ENCODE peak calls at places on chromosomes 3 and 15, in seven cellular contexts. J, B, M, F, D, U and C are unnamed samples.

GRCh38 chr15:39499701-39500100 is 81.2 kb upstream of the THBS1 start:
- DNase-seq in J (no peak), B (no peak), M (no peak), F (no peak), D (no peak), U (no peak), C (no peak)

GRCh38 chr3:73192036-73192738 is 130.7 kb downstream of the EBLN2 start:
- DNase-seq in J (no peak), B (no peak), M (no peak), F (no peak), D (no peak), U (no peak), C (no peak)

GRCh38 chr15:75446146-75446545 is 5.3 kb downstream of the SIN3A start:
- DNase-seq in J (no peak), B (no peak), M (no peak), F (no peak), D (no peak), U (no peak), C (no peak)

GRCh38 chr3:152243301-152243711 is 25.4 kb upstream of the MBNL1 start:
- DNase-seq in J (no peak), B (no peak), M (no peak), F (no peak), D (no peak), U (no peak), C (peak; percentile 71)

GRCh38 chr3:155254445-155254844 is 39.0 kb downstream of the STRIT1 start:
- DNase-seq in J (no peak), B (no peak), M (no peak), F (no peak), D (no peak), U (no peak), C (no peak)

GRCh38 chr3:30696403-30696819 is 90.0 kb downstream of the TGFBR2 start:
- DNase-seq in J (no peak), B (peak; percentile 36), M (peak; percentile 78), F (no peak), D (no peak), U (no peak), C (no peak)

GRCh38 chr3:194121881-194122280 is 14.1 kb upstream of the HES1 start:
- DNase-seq in J (no peak), B (no peak), M (no peak), F (peak; percentile 67), D (peak; percentile 94), U (no peak), C (no peak)

GRCh38 chr3:60708191-60708975 is 542.9 kb downstream of the FHIT start:
- DNase-seq in J (peak; percentile 63), B (no peak), M (no peak), F (no peak), D (peak; percentile 37), U (no peak), C (no peak)

GRCh38 chr3:138477801-138478200 is 43.4 kb downstream of the ESYT3 start:
- DNase-seq in J (no peak), B (no peak), M (no peak), F (no peak), D (peak; percentile 33), U (no peak), C (no peak)

DNA sequence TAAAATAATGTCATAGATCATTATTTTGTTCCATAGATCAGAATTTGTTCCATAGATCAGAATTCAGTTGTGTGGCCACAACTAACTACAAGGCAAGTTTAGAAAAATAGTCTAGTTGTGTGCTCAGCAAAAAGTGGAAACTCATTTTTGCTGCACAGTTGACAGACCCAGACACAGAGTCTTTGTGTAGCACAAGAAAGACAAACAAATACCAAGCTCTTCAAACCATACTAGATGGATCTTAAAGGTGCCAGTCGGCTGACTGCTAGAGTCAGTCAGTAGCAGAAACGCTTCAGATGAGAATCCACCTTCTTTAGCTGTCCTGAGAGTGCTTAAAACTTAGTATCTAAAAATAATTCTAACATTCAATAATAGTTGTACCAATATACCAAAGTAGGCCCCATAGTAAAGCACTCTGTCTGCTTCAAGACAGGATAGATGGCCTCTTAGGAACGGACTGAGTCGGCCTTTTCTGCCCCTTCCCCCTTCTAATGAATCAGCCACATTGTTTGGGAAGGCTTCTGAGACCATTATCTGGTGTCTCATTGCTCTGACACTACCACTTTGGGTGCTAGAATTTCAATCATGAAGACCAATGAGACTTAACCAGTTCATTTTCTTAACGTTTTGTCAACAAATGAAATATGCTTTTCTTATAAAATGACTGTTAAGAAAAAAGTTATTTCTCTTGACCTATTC is 27.7 kb upstream of the SLC4A7 start:
- DNase-seq in J (no peak), B (no peak), M (no peak), F (no peak), D (no peak), U (no peak), C (no peak)
- H3K4me3 ChIP-seq in J (no peak overlapping the region), B (no peak overlapping the region), M (no peak overlapping the region), F (no peak overlapping the region), D (no peak overlapping the region), U (no peak overlapping the region), C (no peak overlapping the region)

GRCh38 chr3:27669505-27670085 is 52.5 kb downstream of the EOMES start:
- DNase-seq in J (no peak), B (no peak), M (no peak), F (peak; percentile 5), D (peak; percentile 38), U (no peak), C (peak; percentile 10)

GRCh38 chr3:27666277-27666676 is 55.8 kb downstream of the EOMES start:
- DNase-seq in J (no peak), B (no peak), M (no peak), F (no peak), D (no peak), U (no peak), C (no peak)

GRCh38 chr3:27670619-27671018 is 51.5 kb downstream of the EOMES start:
- DNase-seq in J (no peak), B (no peak), M (no peak), F (peak; percentile 39), D (no peak), U (no peak), C (no peak)

GRCh38 chr3:27667751-27668150 is 54.4 kb downstream of the EOMES start:
- DNase-seq in J (no peak), B (no peak), M (no peak), F (no peak), D (no peak), U (no peak), C (no peak)

DNA sequence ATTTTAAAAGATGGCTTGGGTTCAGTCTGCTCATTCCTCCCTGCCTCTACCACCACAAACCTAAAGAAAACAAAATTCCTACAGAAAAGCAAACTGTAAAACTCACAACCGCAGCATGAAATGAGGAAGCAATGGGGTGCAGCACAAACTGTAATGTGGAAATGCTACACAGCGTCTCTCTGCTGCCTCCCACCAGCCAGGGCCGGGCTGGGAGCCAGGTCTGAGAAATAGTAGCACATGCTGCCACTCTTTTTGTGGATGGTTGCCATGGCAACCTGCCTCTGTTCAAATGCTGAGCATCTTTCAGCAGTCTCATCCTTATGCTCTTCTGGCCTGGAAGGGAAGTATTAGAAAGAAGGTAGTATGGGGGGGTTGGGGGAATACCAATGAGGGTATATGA is 55.4 kb downstream of the EOMES start:
- DNase-seq in J (peak; percentile 68), B (peak; percentile 67), M (peak; percentile 68), F (no peak), D (no peak), U (peak; percentile 84), C (no peak)
- TF ChIP-seq CTCF in J (peak; percentile 18), B (no peak), M (no peak), F (no peak), D (no peak), U (no peak), C (no peak)

GRCh38 chr3:178086419-178086818 is 449.8 kb upstream of the KCNMB2 start:
- DNase-seq in J (no peak), B (no peak), M (no peak), F (no peak), D (no peak), U (no peak), C (no peak)

GRCh38 chr3:178082508-178082907 is 453.7 kb upstream of the KCNMB2 start:
- DNase-seq in J (no peak), B (no peak), M (no peak), F (no peak), D (no peak), U (no peak), C (no peak)

GRCh38 chr3:178084938-178085816 is 451.1 kb upstream of the KCNMB2 start:
- DNase-seq in J (no peak), B (peak; percentile 86), M (peak; percentile 75), F (no peak), D (no peak), U (no peak), C (no peak)

GRCh38 chr3:178085817-178086123 is 450.5 kb upstream of the KCNMB2 start:
- DNase-seq in J (no peak), B (no peak), M (no peak), F (no peak), D (no peak), U (no peak), C (no peak)

DNA sequence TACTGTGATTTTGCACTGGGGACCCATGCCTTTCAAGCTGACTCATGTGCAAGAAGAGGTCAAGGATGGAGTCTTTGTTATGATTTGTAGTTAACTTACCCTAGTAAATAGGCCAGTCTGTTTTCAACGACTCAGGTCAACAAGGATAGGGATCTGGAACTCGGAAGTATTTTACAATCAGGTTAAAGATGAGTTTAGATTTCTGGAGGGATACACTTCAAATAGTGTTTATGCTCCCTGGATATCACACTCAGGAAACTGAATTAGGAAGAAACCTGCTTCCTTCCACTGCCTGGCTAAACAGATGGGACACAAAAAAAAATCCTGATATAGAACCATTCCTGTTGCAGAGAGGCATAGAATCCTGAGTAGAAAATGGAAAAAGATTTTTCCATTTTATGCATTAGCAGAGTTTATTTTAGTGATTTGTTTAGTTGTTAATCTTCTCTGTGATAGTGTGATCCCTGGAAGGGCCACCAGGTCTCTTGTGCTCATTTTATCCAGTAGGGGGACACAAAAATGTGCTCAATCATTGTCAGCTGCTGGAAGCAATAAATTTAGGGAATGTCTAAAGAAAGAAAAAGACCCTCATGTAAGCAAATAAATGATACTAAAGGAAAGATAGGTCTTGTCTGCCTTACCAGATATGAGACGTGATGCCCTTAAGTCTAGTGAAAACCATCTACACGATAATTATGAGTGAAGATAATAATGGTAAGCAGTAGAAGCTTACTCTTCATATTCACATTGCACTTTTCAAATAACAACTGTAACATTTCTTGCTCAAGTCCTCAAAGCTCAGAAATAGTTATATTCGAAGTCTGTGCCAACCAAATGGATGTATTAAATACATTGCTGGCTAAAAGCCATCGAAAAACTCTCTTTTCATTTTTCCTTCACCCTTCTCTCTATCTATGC is 452.1 kb upstream of the KCNMB2 start:
- DNase-seq in J (no peak), B (no peak), M (no peak), F (no peak), D (no peak), U (no peak), C (no peak)
- H3K4me3 ChIP-seq in J (no peak overlapping the region), B (no peak overlapping the region), M (no peak overlapping the region), F (no peak overlapping the region), D (no peak overlapping the region), U (no peak overlapping the region), C (no peak overlapping the region)

GRCh38 chr15:64688770-64689169 is 86.6 kb downstream of the RBPMS2 start:
- DNase-seq in J (no peak), B (no peak), M (no peak), F (no peak), D (no peak), U (no peak), C (no peak)

GRCh38 chr15:64685230-64685886 is 90.0 kb downstream of the RBPMS2 start:
- DNase-seq in J (no peak), B (no peak), M (no peak), F (no peak), D (no peak), U (no peak), C (no peak)

GRCh38 chr15:64687167-64688085 is 88.0 kb downstream of the RBPMS2 start:
- DNase-seq in J (no peak), B (no peak), M (peak; percentile 71), F (no peak), D (no peak), U (no peak), C (no peak)

GRCh38 chr15:64688179-64688578 is 87.2 kb downstream of the RBPMS2 start:
- DNase-seq in J (no peak), B (no peak), M (no peak), F (no peak), D (no peak), U (no peak), C (no peak)

GRCh38 chr15:64686130-64686735 is 89.2 kb downstream of the RBPMS2 start:
- DNase-seq in J (no peak), B (no peak), M (no peak), F (peak; percentile 34), D (peak; percentile 45), U (no peak), C (no peak)
- TF ChIP-seq CTCF in J (peak; percentile 64), B (peak; percentile 74), M (peak; percentile 72), F (peak; percentile 70), D (peak; percentile 74), U (peak; percentile 69), C (peak; percentile 73)